ENCODE peak calls at places on chromosome 22, in five cellular contexts. H is choroid plexus epithelial cell, O is substantia nigra, S is skeletal muscle cell, V is esophagus muscularis mucosa. D is an unnamed sample.
A peak's percentile ranks its signal among the peaks of the same experiment; 100 is the strongest.

GRCh38 chr22:44398791-44399190 is 86.0 kb upstream of the SHISAL1 start:
- DNase-seq in H (no peak), O (no peak), S (no peak), V (no peak), D (no peak)

GRCh38 chr22:24592846-24593809 is at the start of gene LRRC75B:
- DNase-seq in H (peak; percentile 85), O (peak; percentile 17), S (peak; percentile 60), V (peak; percentile 94), D (no peak)

GRCh38 chr22:33451851-33452469 is 393.8 kb upstream of the SYN3 start:
- DNase-seq in H (peak; percentile 10), O (no peak), S (no peak), V (no peak), D (no peak)

GRCh38 chr22:44782286-44782830 is 30.0 kb downstream of the ARHGAP8 start:
- DNase-seq in H (no peak), O (no peak), S (no peak), V (no peak), D (no peak)

GRCh38 chr22:45779351-45779750 is 107.7 kb downstream of the ATXN10 start:
- DNase-seq in H (no peak), O (no peak), S (no peak), V (no peak), D (no peak)

GRCh38 chr22:32737811-32738210 is 63.7 kb upstream of the TIMP3 start:
- DNase-seq in H (no peak), O (no peak), S (no peak), V (no peak), D (no peak)

GRCh38 chr22:35894937-35895708 is 133.5 kb downstream of the RBFOX2 start:
- DNase-seq in H (peak; percentile 85), O (peak; percentile 24), S (peak; percentile 78), V (no peak), D (no peak)

GRCh38 chr22:37274380-37274862 is 7.9 kb upstream of the CYTH4 start:
- DNase-seq in H (no peak), O (peak; percentile 29), S (no peak), V (no peak), D (no peak)

GRCh38 chr22:39598017-39598965 is 27.7 kb downstream of the CACNA1I start:
- DNase-seq in H (no peak), O (no peak), S (no peak), V (no peak), D (peak; percentile 63)

GRCh38 chr22:24887260-24887659 is 59.2 kb downstream of the LHFPL7 start:
- DNase-seq in H (no peak), O (no peak), S (no peak), V (no peak), D (no peak)

GRCh38 chr22:23786261-23786710 is 480 bp upstream of the SMARCB1 start:
- DNase-seq in H (no peak), O (no peak), S (no peak), V (no peak), D (no peak)

GRCh38 chr22:37566903-37567798 is 6.9 kb downstream of the CDC42EP1 start:
- DNase-seq in H (peak; percentile 72), O (peak; percentile 35), S (no peak), V (peak; percentile 96), D (peak; percentile 76)

GRCh38 chr22:43077121-43077877 is 11.9 kb downstream of the TTLL1 start:
- DNase-seq in H (no peak), O (peak; percentile 24), S (no peak), V (no peak), D (no peak)

GRCh38 chr22:31350410-31350863 is 4.3 kb upstream of the PATZ1 start:
- DNase-seq in H (peak; percentile 73), O (no peak), S (no peak), V (no peak), D (no peak)

GRCh38 chr22:40024201-40025061 is 29.7 kb downstream of the FAM83F start:
- DNase-seq in H (peak; percentile 71), O (peak; percentile 16), S (no peak), V (no peak), D (peak; percentile 46)

GRCh38 chr22:27918351-27919221 is 470 bp downstream of the PITPNB start:
- DNase-seq in H (peak; percentile 53), O (peak; percentile 39), S (peak; percentile 13), V (peak; percentile 92), D (peak; percentile 20)

GRCh38 chr22:47128216-47129215 is 366.1 kb downstream of the TBC1D22A start:
- DNase-seq in H (no peak), O (no peak), S (no peak), V (no peak), D (no peak)

GRCh38 chr22:34975721-34976120 is 90.2 kb upstream of the ISX start:
- DNase-seq in H (no peak), O (no peak), S (no peak), V (no peak), D (no peak)

GRCh38 chr22:49993649-49994360 is 18.8 kb downstream of the IL17REL start:
- DNase-seq in H (no peak), O (no peak), S (no peak), V (no peak), D (no peak)

GRCh38 chr22:19106886-19107729 is 15.1 kb downstream of the DGCR2 start:
- DNase-seq in H (no peak), O (no peak), S (no peak), V (no peak), D (no peak)

GRCh38 chr22:46010951-46011626 is 34.1 kb upstream of the WNT7B start:
- DNase-seq in H (no peak), O (peak; percentile 81), S (no peak), V (no peak), D (no peak)

GRCh38 chr22:21698430-21699329 is 32.9 kb downstream of the PPIL2 start:
- DNase-seq in H (peak; percentile 63), O (no peak), S (no peak), V (no peak), D (no peak)

GRCh38 chr22:29167032-29167911 is 38.4 kb upstream of the EMID1 start:
- DNase-seq in H (no peak), O (no peak), S (no peak), V (no peak), D (no peak)

GRCh38 chr22:37197451-37198289 is 9.6 kb upstream of the C1QTNF6 start:
- DNase-seq in H (peak; percentile 79), O (no peak), S (no peak), V (no peak), D (no peak)

GRCh38 chr22:38748487-38749136 is 7.2 kb downstream of the SUN2 start:
- DNase-seq in H (no peak), O (no peak), S (no peak), V (no peak), D (no peak)

GRCh38 chr22:28817919-28818859 is 17.8 kb upstream of the XBP1 start:
- DNase-seq in H (no peak), O (no peak), S (no peak), V (no peak), D (no peak)

GRCh38 chr22:23533771-23534191 is 46.3 kb downstream of the IGLL1 start:
- DNase-seq in H (no peak), O (no peak), S (no peak), V (no peak), D (no peak)

GRCh38 chr22:36002084-36002483 is 26.5 kb downstream of the RBFOX2 start:
- DNase-seq in H (no peak), O (no peak), S (no peak), V (no peak), D (no peak)

GRCh38 chr22:29704528-29705285 is 15.1 kb upstream of the CABP7 start:
- DNase-seq in H (peak; percentile 69), O (peak; percentile 88), S (no peak), V (no peak), D (no peak)

GRCh38 chr22:43066134-43066533 is 23.1 kb downstream of the TTLL1 start:
- DNase-seq in H (no peak), O (no peak), S (no peak), V (no peak), D (no peak)

GRCh38 chr22:47053865-47054185 is 291.4 kb downstream of the TBC1D22A start:
- DNase-seq in H (peak; percentile 74), O (peak; percentile 4), S (peak; percentile 34), V (no peak), D (no peak)

D was measured in T follicular helper cell.